ENCODE peak calls at places on chromosomes 3 and 15, in eight cellular contexts. X, P, W, I, E, L, H and M are unnamed samples.

GRCh38 chr3:151371531-151371930 is 13.0 kb downstream of the P2RY12 start:
- DNase-seq in H (no peak), X (no peak), E (peak; percentile 14), I (no peak), L (no peak), W (no peak), P (no peak), M (no peak)

GRCh38 chr3:194481103-194481502 is 5.7 kb downstream of the ATP13A3 start:
- DNase-seq in L (no peak), I (no peak), W (no peak), H (no peak), P (peak; percentile 68), X (no peak), E (peak; percentile 79), M (peak; percentile 86)

GRCh38 chr3:8663177-8664061 is 18.8 kb upstream of the SSUH2 start:
- DNase-seq in L (no peak), W (peak; percentile 92), P (peak; percentile 68), X (peak; percentile 71), I (peak; percentile 71), E (peak; percentile 78), H (no peak), M (peak; percentile 84)

GRCh38 chr15:25897658-25898057 is 34.5 kb upstream of the ATP10A start:
- DNase-seq in L (no peak), H (no peak), E (no peak), W (no peak), I (no peak), X (no peak), P (no peak), M (no peak)

GRCh38 chr3:67000006-67000405 is 1.9 kb downstream of the KBTBD8 start:
- DNase-seq in L (no peak), P (peak; percentile 20), I (no peak), X (no peak), E (peak; percentile 87), H (no peak), W (no peak), M (peak; percentile 88)

GRCh38 chr3:134693804-134694203 is 43.0 kb upstream of the KY start:
- DNase-seq in H (no peak), W (no peak), L (no peak), I (no peak), X (peak; percentile 77), E (no peak), P (no peak), M (no peak)

GRCh38 chr3:43505351-43505750 is 116.5 kb downstream of the ANO10 start:
- DNase-seq in X (no peak), P (peak; percentile 29), L (no peak), H (no peak), I (no peak), E (peak; percentile 48), W (no peak), M (peak; percentile 33)

GRCh38 chr3:115293321-115293720 is 146.2 kb upstream of the ZBTB20 start:
- DNase-seq in H (no peak), I (no peak), E (no peak), X (no peak), L (no peak), P (no peak), W (no peak), M (no peak)

GRCh38 chr3:41521000-41521655 is 321.8 kb downstream of the CTNNB1 start:
- DNase-seq in H (no peak), P (no peak), I (no peak), W (no peak), X (no peak), E (no peak), L (no peak), M (no peak)

GRCh38 chr15:25670025-25670554 is 193.0 kb downstream of the ATP10A start:
- DNase-seq in H (peak; percentile 91), X (peak; percentile 78), I (no peak), W (peak; percentile 64), E (peak; percentile 45), P (peak; percentile 89), L (no peak), M (peak; percentile 63)

GRCh38 chr3:192816274-192816853 is 89.0 kb upstream of the FGF12 start:
- DNase-seq in L (no peak), P (peak; percentile 74), H (no peak), E (peak; percentile 84), X (no peak), I (peak; percentile 33), W (no peak), M (peak; percentile 81)

GRCh38 chr3:62665627-62666433 is 209.4 kb downstream of the CADPS start:
- DNase-seq in X (peak; percentile 64), W (peak; percentile 63), L (peak; percentile 54), E (peak; percentile 66), I (peak; percentile 26), P (peak; percentile 62), H (no peak), M (peak; percentile 61)

GRCh38 chr3:27639271-27639670 is 82.9 kb downstream of the EOMES start:
- DNase-seq in I (no peak), L (no peak), P (no peak), X (no peak), H (no peak), W (no peak), E (no peak), M (no peak)

GRCh38 chr15:100256985-100257650 is 84.7 kb downstream of the ADAMTS17 start:
- DNase-seq in X (no peak), L (no peak), W (no peak), H (peak; percentile 43), P (no peak), I (no peak), E (no peak), M (no peak)

GRCh38 chr15:41967506-41968206 is 4.7 kb downstream of the EHD4 start:
- DNase-seq in W (no peak), I (no peak), L (peak; percentile 63), P (peak; percentile 31), X (peak; percentile 52), E (peak; percentile 71), H (peak; percentile 44), M (peak; percentile 48)

GRCh38 chr3:109643590-109643989 is 306.2 kb upstream of the DPPA4 start:
- DNase-seq in W (no peak), L (no peak), P (peak; percentile 68), I (peak; percentile 70), X (no peak), E (peak; percentile 60), H (no peak), M (peak; percentile 18)

GRCh38 chr3:96294143-96294542 is 520.3 kb upstream of the EPHA6 start:
- DNase-seq in P (no peak), W (peak; percentile 16), X (no peak), H (no peak), L (no peak), I (no peak), E (no peak), M (no peak)

GRCh38 chr15:100905855-100906254 is 13.3 kb upstream of the LRRK1 start:
- DNase-seq in X (no peak), P (no peak), E (no peak), H (no peak), W (no peak), L (no peak), I (no peak), M (no peak)

GRCh38 chr3:26625187-26625586 is 2.6 kb downstream of the LRRC3B start:
- DNase-seq in P (no peak), L (no peak), E (no peak), I (no peak), X (no peak), W (no peak), H (no peak), M (no peak)

GRCh38 chr15:71708741-71709140 is 101.6 kb upstream of the NR2E3 start:
- DNase-seq in E (no peak), L (no peak), X (peak; percentile 30), W (no peak), P (no peak), I (no peak), H (peak; percentile 78), M (peak; percentile 75)

GRCh38 chr15:85771276-85771675 is 23.4 kb downstream of the KLHL25 start:
- DNase-seq in W (no peak), I (no peak), P (no peak), H (no peak), L (no peak), X (no peak), E (no peak), M (peak; percentile 58)

GRCh38 chr3:142963266-142964149 is at the start of gene PAQR9:
- DNase-seq in E (no peak), L (no peak), P (no peak), W (no peak), H (peak; percentile 76), I (no peak), X (no peak), M (no peak)
- H3K4me3 ChIP-seq in E (peak within 1 kb of the TSS; percentile 57), L (peak within 1 kb of the TSS; percentile 47), P (peak within 1 kb of the TSS; percentile 49), W (peak within 1 kb of the TSS; percentile 61), H (peak within 1 kb of the TSS; percentile 49), I (peak within 1 kb of the TSS; percentile 39), X (peak within 1 kb of the TSS; percentile 59), M (peak within 1 kb of the TSS; percentile 57)

DNA sequence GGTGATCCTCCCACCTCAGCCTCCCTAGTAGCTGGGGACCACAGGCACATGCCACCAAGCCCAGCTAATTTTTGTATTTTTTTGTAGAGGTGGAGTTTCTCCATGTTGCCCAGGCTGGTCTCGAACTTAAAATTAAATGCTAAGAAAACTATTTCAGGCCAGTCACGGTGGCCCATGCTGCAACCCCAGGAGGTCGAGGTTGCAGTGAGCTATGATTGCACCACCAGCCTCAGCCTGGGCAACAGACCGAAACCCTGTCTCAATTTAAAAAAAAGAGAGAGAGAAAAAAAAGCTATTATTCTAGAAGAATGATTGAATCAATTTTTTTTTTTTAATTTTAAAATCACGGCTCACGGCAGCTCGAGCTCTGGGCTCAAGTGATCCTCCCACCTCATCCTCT is 4.7 kb downstream of the SLC51A start:
- DNase-seq in E (no peak), P (no peak), W (no peak), I (no peak), L (no peak), X (no peak), H (no peak), M (no peak)
- H3K4me3 ChIP-seq in E (no peak overlapping the region), P (no peak overlapping the region), W (no peak overlapping the region), I (no peak overlapping the region), L (no peak overlapping the region), X (no peak overlapping the region), H (no peak overlapping the region), M (no peak overlapping the region)

GRCh38 chr3:44954289-44954688 is 21.7 kb downstream of the ZDHHC3 start:
- DNase-seq in I (no peak), P (no peak), H (no peak), W (no peak), L (no peak), X (no peak), E (no peak), M (no peak)
- H3K4me3 ChIP-seq in I (no peak overlapping the region), P (no peak overlapping the region), H (no peak overlapping the region), W (no peak overlapping the region), L (no peak overlapping the region), X (no peak overlapping the region), E (no peak overlapping the region), M (no peak overlapping the region)

GRCh38 chr3:119559441-119559963 is at the start of gene CD80:
- DNase-seq in W (peak; percentile 43), L (peak; percentile 59), X (peak; percentile 34), H (no peak), P (peak; percentile 25), E (peak; percentile 61), I (peak; percentile 65), M (peak; percentile 74)

GRCh38 chr3:119558528-119559339 is 680 bp downstream of the CD80 start:
- DNase-seq in X (no peak), L (no peak), I (no peak), P (no peak), H (no peak), W (no peak), E (no peak), M (no peak)

GRCh38 chr3:119555929-119556328 is 3.5 kb downstream of the CD80 start:
- DNase-seq in I (no peak), W (no peak), H (no peak), P (no peak), X (no peak), E (no peak), L (no peak), M (no peak)

GRCh38 chr3:119557192-119557873 is 2.1 kb downstream of the CD80 start:
- DNase-seq in P (no peak), L (no peak), X (no peak), E (no peak), H (no peak), I (no peak), W (no peak), M (no peak)

GRCh38 chr3:119557874-119558264 is 1.5 kb downstream of the CD80 start:
- DNase-seq in L (no peak), X (no peak), H (no peak), W (no peak), E (no peak), I (no peak), P (no peak), M (no peak)
- H3K4me3 ChIP-seq in L (no peak overlapping the region), X (no peak overlapping the region), H (no peak overlapping the region), W (no peak overlapping the region), E (no peak overlapping the region), I (no peak overlapping the region), P (no peak overlapping the region), M (no peak overlapping the region)